ENCODE peak calls at places on chromosomes 6 and 20, in five cellular contexts. One of them, this sample, is unnamed.
A peak's percentile ranks its signal among the peaks of the same experiment; 100 is the strongest.

GRCh38 chr20:13432126-13432525 is 206.6 kb downstream of the TASP1 start:
- DNase-seq in CD8-positive, alpha-beta T cell: no peak
- DNase-seq in GM12878: no peak
- DNase-seq in ovary: no peak
- DNase-seq in left ventricle myocardium inferior: no peak
- DNase-seq in this sample: no peak

GRCh38 chr20:41347523-41348429 is 7.2 kb downstream of the LPIN3 start:
- DNase-seq in CD8-positive, alpha-beta T cell: no peak
- DNase-seq in ovary: no peak
- DNase-seq in GM12878: no peak
- DNase-seq in left ventricle myocardium inferior: peak; percentile 52
- DNase-seq in this sample: no peak

GRCh38 chr6:75611702-75612375 is 10.2 kb downstream of the SENP6 start:
- DNase-seq in left ventricle myocardium inferior: no peak
- DNase-seq in CD8-positive, alpha-beta T cell: no peak
- DNase-seq in ovary: no peak
- DNase-seq in GM12878: no peak
- DNase-seq in this sample: no peak

GRCh38 chr20:46213946-46214830 is 94.1 kb downstream of the CDH22 start:
- DNase-seq in ovary: no peak
- DNase-seq in GM12878: no peak
- DNase-seq in left ventricle myocardium inferior: no peak
- DNase-seq in CD8-positive, alpha-beta T cell: no peak
- DNase-seq in this sample: no peak

GRCh38 chr6:16982827-16983226 is 119.0 kb upstream of the STMND1 start:
- DNase-seq in ovary: no peak
- DNase-seq in CD8-positive, alpha-beta T cell: no peak
- DNase-seq in left ventricle myocardium inferior: no peak
- DNase-seq in GM12878: peak; percentile 27
- DNase-seq in this sample: no peak

GRCh38 chr6:5191222-5191621 is 69.5 kb downstream of the LYRM4 start:
- DNase-seq in ovary: no peak
- DNase-seq in CD8-positive, alpha-beta T cell: no peak
- DNase-seq in GM12878: no peak
- DNase-seq in left ventricle myocardium inferior: no peak
- DNase-seq in this sample: no peak

GRCh38 chr6:27867941-27868705 is 44.1 kb downstream of the OR2B2 start:
- DNase-seq in left ventricle myocardium inferior: no peak
- DNase-seq in CD8-positive, alpha-beta T cell: no peak
- DNase-seq in ovary: no peak
- DNase-seq in GM12878: no peak
- DNase-seq in this sample: no peak

GRCh38 chr6:34360556-34360955 is 31.9 kb downstream of the NUDT3 start:
- DNase-seq in CD8-positive, alpha-beta T cell: no peak
- DNase-seq in ovary: no peak
- DNase-seq in left ventricle myocardium inferior: no peak
- DNase-seq in GM12878: no peak
- DNase-seq in this sample: no peak

GRCh38 chr6:136371951-136372350 is 82.3 kb upstream of the BCLAF1 start:
- DNase-seq in ovary: no peak
- DNase-seq in GM12878: no peak
- DNase-seq in CD8-positive, alpha-beta T cell: no peak
- DNase-seq in left ventricle myocardium inferior: no peak
- DNase-seq in this sample: no peak

GRCh38 chr20:8267009-8267408 is 134.9 kb downstream of the PLCB1 start:
- DNase-seq in GM12878: no peak
- DNase-seq in ovary: no peak
- DNase-seq in CD8-positive, alpha-beta T cell: no peak
- DNase-seq in left ventricle myocardium inferior: no peak
- DNase-seq in this sample: no peak

GRCh38 chr20:50540620-50541605 is 30.7 kb downstream of the PTPN1 start:
- DNase-seq in GM12878: no peak
- DNase-seq in left ventricle myocardium inferior: no peak
- DNase-seq in ovary: no peak
- DNase-seq in CD8-positive, alpha-beta T cell: no peak
- DNase-seq in this sample: no peak

GRCh38 chr6:165735065-165735464 is 72.0 kb upstream of the PDE10A start:
- DNase-seq in ovary: no peak
- DNase-seq in GM12878: no peak
- DNase-seq in CD8-positive, alpha-beta T cell: no peak
- DNase-seq in left ventricle myocardium inferior: no peak
- DNase-seq in this sample: no peak

GRCh38 chr20:46933150-46933549 is 38.5 kb downstream of the EYA2 start:
- DNase-seq in left ventricle myocardium inferior: no peak
- DNase-seq in GM12878: no peak
- DNase-seq in CD8-positive, alpha-beta T cell: no peak
- DNase-seq in ovary: no peak
- DNase-seq in this sample: no peak

GRCh38 chr20:46034039-46034438 is 5.0 kb downstream of the SLC12A5 start:
- DNase-seq in left ventricle myocardium inferior: no peak
- DNase-seq in ovary: no peak
- DNase-seq in CD8-positive, alpha-beta T cell: no peak
- DNase-seq in GM12878: no peak
- DNase-seq in this sample: no peak

GRCh38 chr6:33746036-33746600 is 587 bp downstream of the IP6K3 start:
- DNase-seq in GM12878: no peak
- DNase-seq in CD8-positive, alpha-beta T cell: no peak
- DNase-seq in ovary: no peak
- DNase-seq in left ventricle myocardium inferior: peak; percentile 86
- DNase-seq in this sample: peak; percentile 63

GRCh38 chr20:45917790-45918141 is 5.8 kb upstream of the PLTP start:
- DNase-seq in CD8-positive, alpha-beta T cell: no peak
- DNase-seq in ovary: peak; percentile 62
- DNase-seq in left ventricle myocardium inferior: peak; percentile 55
- DNase-seq in GM12878: no peak
- DNase-seq in this sample: no peak

GRCh38 chr20:63288581-63289251 is 4.3 kb upstream of the COL20A1 start:
- DNase-seq in CD8-positive, alpha-beta T cell: no peak
- DNase-seq in GM12878: no peak
- DNase-seq in ovary: no peak
- DNase-seq in left ventricle myocardium inferior: no peak
- DNase-seq in this sample: no peak

GRCh38 chr20:30606990-30607389 is 650.5 kb upstream of the DEFB115 start:
- DNase-seq in GM12878: no peak
- DNase-seq in ovary: no peak
- DNase-seq in CD8-positive, alpha-beta T cell: no peak
- DNase-seq in left ventricle myocardium inferior: no peak
- DNase-seq in this sample: no peak

GRCh38 chr20:30611239-30611984 is 646.1 kb upstream of the DEFB115 start:
- DNase-seq in left ventricle myocardium inferior: no peak
- DNase-seq in GM12878: no peak
- DNase-seq in ovary: no peak
- DNase-seq in CD8-positive, alpha-beta T cell: no peak
- DNase-seq in this sample: no peak

GRCh38 chr20:30610044-30610693 is 647.3 kb upstream of the DEFB115 start:
- DNase-seq in GM12878: no peak
- DNase-seq in ovary: no peak
- DNase-seq in left ventricle myocardium inferior: no peak
- DNase-seq in CD8-positive, alpha-beta T cell: no peak
- DNase-seq in this sample: no peak

GRCh38 chr20:30610751-30611150 is 646.7 kb upstream of the DEFB115 start:
- DNase-seq in ovary: no peak
- DNase-seq in left ventricle myocardium inferior: no peak
- DNase-seq in CD8-positive, alpha-beta T cell: no peak
- DNase-seq in GM12878: no peak
- DNase-seq in this sample: no peak

GRCh38 chr20:30612344-30612743 is 645.1 kb upstream of the DEFB115 start:
- DNase-seq in ovary: no peak
- DNase-seq in left ventricle myocardium inferior: no peak
- DNase-seq in GM12878: no peak
- DNase-seq in CD8-positive, alpha-beta T cell: no peak
- DNase-seq in this sample: no peak
- H3K9me3 ChIP-seq in ovary: no peaks in the 10 kb centered on the region
- H3K9me3 ChIP-seq in left ventricle myocardium inferior: peaks cover 7% of the 10 kb centered on the region
- H3K9me3 ChIP-seq in GM12878: no peaks in the 10 kb centered on the region
- H3K9me3 ChIP-seq in CD8-positive, alpha-beta T cell: no peaks in the 10 kb centered on the region
- H3K9me3 ChIP-seq in this sample: no peaks in the 10 kb centered on the region

DNA sequence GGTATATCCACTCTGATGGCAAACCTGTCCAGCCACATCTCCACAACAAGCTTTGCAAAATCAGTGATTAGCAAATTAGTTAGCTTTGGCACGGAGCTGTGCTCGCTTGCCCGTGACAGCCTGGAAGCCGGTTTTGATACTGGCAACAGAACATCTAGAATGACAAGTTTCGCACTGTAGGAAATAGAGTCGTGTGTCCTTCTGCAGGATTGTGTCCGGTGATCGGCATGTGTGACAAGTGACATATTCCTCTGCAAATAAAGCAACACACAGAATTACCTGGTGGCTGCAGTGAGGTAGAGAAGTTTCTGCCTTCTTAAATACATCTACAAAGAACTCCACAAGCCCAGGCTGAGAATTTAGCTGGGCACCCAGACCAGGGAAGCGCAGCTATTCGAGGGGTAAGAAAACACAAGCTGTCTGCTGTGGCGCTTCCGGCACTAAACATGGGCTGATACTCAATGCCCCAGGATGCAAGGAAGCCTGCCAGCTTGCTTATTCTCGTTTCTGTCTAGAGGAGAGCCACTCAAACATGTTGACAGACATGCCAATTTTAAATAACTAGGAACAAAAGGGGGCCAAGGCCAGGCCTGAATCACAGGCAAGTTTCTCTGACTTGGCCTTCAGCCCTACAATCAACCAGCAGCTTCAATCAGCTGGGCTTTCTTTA is 22.3 kb downstream of the EIF2S2 start:
- DNase-seq in CD8-positive, alpha-beta T cell: no peak
- DNase-seq in ovary: no peak
- DNase-seq in GM12878: no peak
- DNase-seq in left ventricle myocardium inferior: peak; percentile 36
- DNase-seq in this sample: no peak
- H3K27ac ChIP-seq in CD8-positive, alpha-beta T cell: no peak overlapping the region
- H3K27ac ChIP-seq in ovary: no peak overlapping the region
- H3K27ac ChIP-seq in GM12878: no peak overlapping the region
- H3K27ac ChIP-seq in left ventricle myocardium inferior: peak overlapping the region; percentile 52
- H3K27ac ChIP-seq in this sample: peak overlapping the region; percentile 40

DNA sequence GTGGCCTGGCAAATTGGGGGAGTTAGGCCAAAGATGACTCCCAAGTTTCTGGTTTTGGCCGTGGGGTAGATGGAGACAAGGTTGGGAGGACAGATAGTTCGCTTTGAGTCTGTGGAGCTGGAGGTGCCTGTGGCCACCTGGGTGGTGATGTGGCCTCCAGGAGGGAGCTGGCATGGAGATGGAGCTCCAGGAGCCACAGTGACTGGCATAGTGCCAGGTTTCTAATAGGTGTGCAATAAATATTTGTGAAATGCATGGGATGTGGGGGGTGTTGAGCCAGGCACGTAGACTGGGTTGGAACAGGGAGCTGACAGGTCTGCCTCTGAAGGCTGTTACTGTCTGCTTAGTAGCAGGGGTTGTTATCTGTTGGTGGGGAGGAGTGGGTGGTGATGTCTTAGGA is 102.7 kb downstream of the PAX1 start:
- DNase-seq in left ventricle myocardium inferior: no peak
- DNase-seq in ovary: no peak
- DNase-seq in GM12878: no peak
- DNase-seq in CD8-positive, alpha-beta T cell: no peak
- DNase-seq in this sample: no peak
- H3K9me3 ChIP-seq in left ventricle myocardium inferior: no peaks in the 10 kb centered on the region
- H3K9me3 ChIP-seq in ovary: no peaks in the 10 kb centered on the region
- H3K9me3 ChIP-seq in GM12878: no peaks in the 10 kb centered on the region
- H3K9me3 ChIP-seq in CD8-positive, alpha-beta T cell: no peaks in the 10 kb centered on the region
- H3K9me3 ChIP-seq in this sample: no peaks in the 10 kb centered on the region

DNA sequence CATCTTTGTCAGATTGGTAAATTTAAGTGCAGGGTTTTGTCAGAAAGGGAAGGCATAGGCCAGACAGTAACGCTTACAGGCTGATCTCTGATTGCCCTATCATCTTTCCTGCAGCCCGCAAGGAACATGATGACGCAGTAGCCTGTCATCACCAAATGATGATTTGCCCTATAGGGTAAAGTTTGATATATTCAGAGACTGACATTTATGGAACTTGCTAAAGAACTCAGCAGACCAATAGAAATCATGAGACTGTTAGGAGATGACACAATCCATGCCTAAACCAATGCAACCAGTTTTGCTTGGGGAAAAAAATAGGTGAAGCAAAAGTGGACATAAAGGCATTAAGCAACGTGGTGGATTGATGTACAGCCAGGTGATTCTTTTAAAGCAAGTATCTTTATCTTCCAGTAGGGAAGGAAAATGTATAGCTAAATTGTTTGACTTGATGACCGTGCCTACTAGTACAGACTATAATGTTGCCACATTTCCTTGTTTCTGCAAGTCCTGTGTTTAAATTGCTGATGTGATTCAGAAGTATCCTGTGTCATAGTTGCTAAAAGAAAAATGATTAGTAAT is 2.4 kb downstream of the NUS1 start:
- DNase-seq in left ventricle myocardium inferior: no peak
- DNase-seq in GM12878: no peak
- DNase-seq in ovary: no peak
- DNase-seq in CD8-positive, alpha-beta T cell: no peak
- DNase-seq in this sample: no peak
- H3K27ac ChIP-seq in left ventricle myocardium inferior: no peak overlapping the region
- H3K27ac ChIP-seq in GM12878: no peak overlapping the region
- H3K27ac ChIP-seq in ovary: no peak overlapping the region
- H3K27ac ChIP-seq in CD8-positive, alpha-beta T cell: no peak overlapping the region
- H3K27ac ChIP-seq in this sample: no peak overlapping the region

GRCh38 chr6:306641-307061 is 14.4 kb downstream of the DUSP22 start:
- DNase-seq in ovary: no peak
- DNase-seq in GM12878: no peak
- DNase-seq in CD8-positive, alpha-beta T cell: no peak
- DNase-seq in left ventricle myocardium inferior: no peak
- DNase-seq in this sample: no peak

GRCh38 chr6:305371-306206 is 13.3 kb downstream of the DUSP22 start:
- DNase-seq in left ventricle myocardium inferior: no peak
- DNase-seq in ovary: no peak
- DNase-seq in CD8-positive, alpha-beta T cell: no peak
- DNase-seq in GM12878: peak; percentile 97
- DNase-seq in this sample: no peak

GRCh38 chr6:303948-304558 is 11.8 kb downstream of the DUSP22 start:
- DNase-seq in ovary: no peak
- DNase-seq in left ventricle myocardium inferior: no peak
- DNase-seq in GM12878: no peak
- DNase-seq in CD8-positive, alpha-beta T cell: no peak
- DNase-seq in this sample: no peak

GRCh38 chr6:303263-303662 is 11.0 kb downstream of the DUSP22 start:
- DNase-seq in GM12878: no peak
- DNase-seq in left ventricle myocardium inferior: no peak
- DNase-seq in CD8-positive, alpha-beta T cell: no peak
- DNase-seq in ovary: no peak
- DNase-seq in this sample: no peak

GRCh38 chr6:304833-305370 is 12.6 kb downstream of the DUSP22 start:
- DNase-seq in left ventricle myocardium inferior: no peak
- DNase-seq in CD8-positive, alpha-beta T cell: no peak
- DNase-seq in GM12878: no peak
- DNase-seq in ovary: no peak
- DNase-seq in this sample: no peak
- H3K9me3 ChIP-seq in left ventricle myocardium inferior: no peaks in the 10 kb centered on the region
- H3K9me3 ChIP-seq in CD8-positive, alpha-beta T cell: no peaks in the 10 kb centered on the region
- H3K9me3 ChIP-seq in GM12878: no peaks in the 10 kb centered on the region
- H3K9me3 ChIP-seq in ovary: no peaks in the 10 kb centered on the region
- H3K9me3 ChIP-seq in this sample: no peaks in the 10 kb centered on the region

GRCh38 chr6:169215201-169215661 is 38.4 kb downstream of the THBS2 start:
- DNase-seq in CD8-positive, alpha-beta T cell: no peak
- DNase-seq in ovary: peak; percentile 44
- DNase-seq in GM12878: no peak
- DNase-seq in left ventricle myocardium inferior: no peak
- DNase-seq in this sample: peak; percentile 1
- H3K27ac ChIP-seq in CD8-positive, alpha-beta T cell: no peak overlapping the region
- H3K27ac ChIP-seq in ovary: peak overlapping the region; percentile 96
- H3K27ac ChIP-seq in GM12878: no peak overlapping the region
- H3K27ac ChIP-seq in left ventricle myocardium inferior: peak overlapping the region; percentile 89
- H3K27ac ChIP-seq in this sample: no peak overlapping the region

This sample was measured in SK-N-SH.